ENCODE peak calls at places on chromosome 6, in six cellular contexts. One of them, this sample, is unnamed.

GRCh38 chr6:136226027-136226673 is 24.0 kb downstream of the MTFR2 start:
- DNase-seq in IMR-90: peak; percentile 67
- DNase-seq in H9: peak; percentile 36
- DNase-seq in mesendoderm: peak; percentile 45
- DNase-seq in neuronal stem cell: peak; percentile 42
- DNase-seq in H1: no peak
- DNase-seq in this sample: peak; percentile 70

GRCh38 chr6:16228709-16229665 is 9.4 kb upstream of the GMPR start:
- DNase-seq in IMR-90: no peak
- DNase-seq in H9: no peak
- DNase-seq in mesendoderm: peak; percentile 29
- DNase-seq in neuronal stem cell: no peak
- DNase-seq in H1: no peak
- DNase-seq in this sample: no peak

GRCh38 chr6:135667694-135668455 is 170.3 kb upstream of the AHI1 start:
- DNase-seq in IMR-90: peak; percentile 59
- DNase-seq in H9: peak; percentile 52
- DNase-seq in mesendoderm: peak; percentile 76
- DNase-seq in neuronal stem cell: no peak
- DNase-seq in H1: no peak
- DNase-seq in this sample: peak; percentile 64

GRCh38 chr6:168968228-168968627 is 285.4 kb downstream of the THBS2 start:
- DNase-seq in IMR-90: peak; percentile 53
- DNase-seq in H9: no peak
- DNase-seq in mesendoderm: peak; percentile 81
- DNase-seq in neuronal stem cell: no peak
- DNase-seq in H1: no peak
- DNase-seq in this sample: peak; percentile 10

GRCh38 chr6:94065707-94066337 is 646.5 kb upstream of the EPHA7 start:
- DNase-seq in IMR-90: no peak
- DNase-seq in H9: no peak
- DNase-seq in mesendoderm: no peak
- DNase-seq in neuronal stem cell: no peak
- DNase-seq in H1: no peak
- DNase-seq in this sample: no peak

GRCh38 chr6:453152-453551 is 61.6 kb downstream of the IRF4 start:
- DNase-seq in IMR-90: no peak
- DNase-seq in H9: peak; percentile 29
- DNase-seq in mesendoderm: no peak
- DNase-seq in neuronal stem cell: no peak
- DNase-seq in H1: no peak
- DNase-seq in this sample: no peak

GRCh38 chr6:16949696-16950095 is 152.2 kb upstream of the STMND1 start:
- DNase-seq in IMR-90: no peak
- DNase-seq in H9: no peak
- DNase-seq in mesendoderm: no peak
- DNase-seq in neuronal stem cell: no peak
- DNase-seq in H1: no peak
- DNase-seq in this sample: no peak

GRCh38 chr6:20709451-20709850 is 175.2 kb downstream of the CDKAL1 start:
- DNase-seq in IMR-90: no peak
- DNase-seq in H9: no peak
- DNase-seq in mesendoderm: no peak
- DNase-seq in neuronal stem cell: no peak
- DNase-seq in H1: no peak
- DNase-seq in this sample: no peak

DNA sequence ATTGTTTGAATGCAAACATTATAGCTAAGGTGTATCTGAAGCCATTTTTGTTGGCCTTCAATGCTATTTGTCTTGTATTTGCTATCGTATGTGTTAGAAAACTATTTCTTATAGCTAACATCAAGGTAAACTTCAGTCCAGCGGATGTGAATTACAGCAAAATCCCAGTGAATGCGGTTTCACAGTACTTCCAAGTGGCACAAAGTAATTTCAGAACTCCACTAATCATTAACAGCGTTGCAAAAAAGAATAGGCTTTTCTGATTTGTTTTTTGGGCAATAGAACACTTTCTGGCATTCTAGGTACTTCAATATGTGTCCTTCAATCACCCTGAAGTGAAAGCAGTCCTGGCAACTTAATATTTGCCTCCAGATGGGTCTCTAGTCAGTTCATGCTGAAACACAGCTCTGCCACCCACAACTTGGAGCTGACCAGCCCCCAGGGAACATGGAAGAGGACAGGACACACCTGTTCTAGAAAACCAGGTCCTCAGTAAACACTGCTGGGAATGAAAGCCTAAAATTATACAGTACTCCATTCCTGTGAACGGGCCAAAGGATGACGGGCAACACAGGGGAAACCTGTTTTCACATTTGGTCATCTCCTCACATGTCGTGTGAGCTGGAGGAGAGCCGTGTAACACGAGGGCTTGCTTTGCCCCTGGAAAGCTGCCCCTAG is 9.7 kb upstream of the MRPS10 start:
- DNase-seq in IMR-90: no peak
- DNase-seq in H9: no peak
- DNase-seq in mesendoderm: no peak
- DNase-seq in neuronal stem cell: no peak
- DNase-seq in H1: no peak
- DNase-seq in this sample: no peak
- H3K9ac ChIP-seq in IMR-90: no peak overlapping the region
- H3K9ac ChIP-seq in H9: no peak overlapping the region
- H3K9ac ChIP-seq in mesendoderm: no peak overlapping the region
- H3K9ac ChIP-seq in neuronal stem cell: no peak overlapping the region
- H3K9ac ChIP-seq in H1: no peak overlapping the region
- H3K9ac ChIP-seq in this sample: peak overlapping the region; percentile 68

GRCh38 chr6:166620478-166621113 is 6.5 kb downstream of the RPS6KA2 start:
- DNase-seq in IMR-90: no peak
- DNase-seq in H9: no peak
- DNase-seq in mesendoderm: no peak
- DNase-seq in neuronal stem cell: no peak
- DNase-seq in H1: no peak
- DNase-seq in this sample: no peak
- H3K4ac ChIP-seq in IMR-90: peak overlapping the region; percentile 74
- H3K4ac ChIP-seq in H9: no peak overlapping the region
- H3K4ac ChIP-seq in mesendoderm: no peak overlapping the region
- H3K4ac ChIP-seq in neuronal stem cell: no peak overlapping the region
- H3K4ac ChIP-seq in H1: no peak overlapping the region
- H3K4ac ChIP-seq in this sample: no peak overlapping the region

DNA sequence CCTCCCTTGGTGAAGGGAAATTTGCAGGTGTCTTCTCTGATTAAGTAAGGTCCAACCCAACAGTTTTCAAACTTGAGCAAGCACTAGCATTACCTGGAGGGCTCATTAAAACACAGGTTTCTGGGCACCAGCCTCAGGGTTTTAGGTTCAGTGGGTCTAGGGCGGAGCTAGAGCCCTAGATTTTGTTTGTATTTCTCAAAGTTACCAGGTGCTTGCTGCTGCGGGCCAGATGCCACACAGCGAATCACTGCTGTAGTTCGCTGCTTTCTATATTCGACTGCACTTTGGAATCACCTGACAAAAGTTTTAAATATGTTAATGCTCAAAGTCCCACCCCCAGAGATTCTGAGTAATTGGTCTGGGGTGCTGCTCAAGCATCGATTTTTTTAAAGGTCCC is 838 bp downstream of the COL21A1 start:
- DNase-seq in IMR-90: no peak
- DNase-seq in H9: peak; percentile 41
- DNase-seq in mesendoderm: peak; percentile 22
- DNase-seq in neuronal stem cell: no peak
- DNase-seq in H1: peak; percentile 7
- DNase-seq in this sample: no peak
- H3K9ac ChIP-seq in IMR-90: no peak overlapping the region
- H3K9ac ChIP-seq in H9: peak overlapping the region; percentile 21
- H3K9ac ChIP-seq in mesendoderm: no peak overlapping the region
- H3K9ac ChIP-seq in neuronal stem cell: no peak overlapping the region
- H3K9ac ChIP-seq in H1: no peak overlapping the region
- H3K9ac ChIP-seq in this sample: peak overlapping the region; percentile 78

DNA sequence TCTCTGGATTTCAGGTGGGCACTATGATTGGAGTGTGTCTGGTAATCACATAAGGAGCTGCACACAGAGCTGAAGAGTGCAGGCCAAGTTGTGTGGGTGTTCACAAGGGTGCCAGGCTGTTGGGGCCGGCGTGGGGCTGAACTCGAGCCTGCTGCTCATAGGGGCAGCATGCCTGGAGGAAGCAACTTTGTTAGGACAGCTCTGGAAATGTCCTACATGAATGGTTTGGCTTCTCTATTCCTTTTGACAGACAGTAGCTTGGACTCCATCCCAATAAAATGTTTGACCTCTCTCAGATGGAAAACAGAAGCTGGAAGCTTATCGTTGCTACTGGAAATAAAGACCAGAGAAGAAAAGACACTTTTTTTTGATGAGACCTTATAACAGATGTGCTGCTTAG is 80.5 kb upstream of the EEF1E1 start:
- DNase-seq in IMR-90: no peak
- DNase-seq in H9: no peak
- DNase-seq in mesendoderm: no peak
- DNase-seq in neuronal stem cell: no peak
- DNase-seq in H1: no peak
- DNase-seq in this sample: no peak
- H3K4ac ChIP-seq in IMR-90: no peak overlapping the region
- H3K4ac ChIP-seq in H9: no peak overlapping the region
- H3K4ac ChIP-seq in mesendoderm: no peak overlapping the region
- H3K4ac ChIP-seq in neuronal stem cell: no peak overlapping the region
- H3K4ac ChIP-seq in H1: no peak overlapping the region
- H3K4ac ChIP-seq in this sample: no peak overlapping the region

GRCh38 chr6:45757443-45758121 is 258.1 kb downstream of the CLIC5 start:
- DNase-seq in IMR-90: no peak
- DNase-seq in H9: no peak
- DNase-seq in mesendoderm: no peak
- DNase-seq in neuronal stem cell: no peak
- DNase-seq in H1: no peak
- DNase-seq in this sample: no peak
- H3K9ac ChIP-seq in IMR-90: no peak overlapping the region
- H3K9ac ChIP-seq in H9: no peak overlapping the region
- H3K9ac ChIP-seq in mesendoderm: no peak overlapping the region
- H3K9ac ChIP-seq in neuronal stem cell: no peak overlapping the region
- H3K9ac ChIP-seq in H1: no peak overlapping the region
- H3K9ac ChIP-seq in this sample: peak overlapping the region; percentile 55

GRCh38 chr6:104952911-104953409 is 3.9 kb upstream of the LIN28B start:
- DNase-seq in IMR-90: no peak
- DNase-seq in H9: peak; percentile 77
- DNase-seq in mesendoderm: peak; percentile 95
- DNase-seq in neuronal stem cell: peak; percentile 58
- DNase-seq in H1: no peak
- DNase-seq in this sample: peak; percentile 59
- H3K4ac ChIP-seq in IMR-90: no peak overlapping the region
- H3K4ac ChIP-seq in H9: peak overlapping the region; percentile 99
- H3K4ac ChIP-seq in mesendoderm: no peak overlapping the region
- H3K4ac ChIP-seq in neuronal stem cell: no peak overlapping the region
- H3K4ac ChIP-seq in H1: peak overlapping the region; percentile 4
- H3K4ac ChIP-seq in this sample: no peak overlapping the region

GRCh38 chr6:126181173-126181741 is 158.7 kb upstream of the CENPW start:
- DNase-seq in IMR-90: no peak
- DNase-seq in H9: no peak
- DNase-seq in mesendoderm: peak; percentile 86
- DNase-seq in neuronal stem cell: no peak
- DNase-seq in H1: peak; percentile 15
- DNase-seq in this sample: no peak

GRCh38 chr6:126182650-126183311 is 157.1 kb upstream of the CENPW start:
- DNase-seq in IMR-90: no peak
- DNase-seq in H9: no peak
- DNase-seq in mesendoderm: no peak
- DNase-seq in neuronal stem cell: no peak
- DNase-seq in H1: no peak
- DNase-seq in this sample: no peak

GRCh38 chr6:126176266-126176665 is 163.6 kb upstream of the CENPW start:
- DNase-seq in IMR-90: peak; percentile 14
- DNase-seq in H9: no peak
- DNase-seq in mesendoderm: peak; percentile 31
- DNase-seq in neuronal stem cell: no peak
- DNase-seq in H1: no peak
- DNase-seq in this sample: peak; percentile 20

GRCh38 chr6:126181890-126182289 is 158.0 kb upstream of the CENPW start:
- DNase-seq in IMR-90: no peak
- DNase-seq in H9: no peak
- DNase-seq in mesendoderm: no peak
- DNase-seq in neuronal stem cell: no peak
- DNase-seq in H1: no peak
- DNase-seq in this sample: no peak

DNA sequence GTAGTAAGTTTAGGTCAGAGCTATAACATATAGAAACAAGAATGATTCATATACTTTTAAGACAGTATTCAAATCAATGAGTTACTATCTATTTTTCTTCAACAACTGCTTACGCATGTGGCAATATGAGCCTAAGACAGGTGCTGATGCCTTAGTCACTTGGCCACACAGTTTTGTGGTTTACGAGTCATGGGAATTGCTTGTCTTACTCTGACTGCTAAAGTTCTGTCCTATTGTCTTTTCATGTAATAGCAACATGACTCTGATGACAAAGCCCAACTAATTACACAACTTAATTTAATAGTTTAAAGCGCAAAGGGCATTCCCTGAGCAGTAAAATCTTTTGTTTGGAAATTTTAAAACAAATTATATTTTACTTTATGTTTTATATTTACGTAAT is 159.3 kb upstream of the CENPW start:
- DNase-seq in IMR-90: peak; percentile 96
- DNase-seq in H9: no peak
- DNase-seq in mesendoderm: peak; percentile 49
- DNase-seq in neuronal stem cell: no peak
- DNase-seq in H1: no peak
- DNase-seq in this sample: peak; percentile 74
- H3K9ac ChIP-seq in IMR-90: no peak overlapping the region
- H3K9ac ChIP-seq in H9: no peak overlapping the region
- H3K9ac ChIP-seq in mesendoderm: no peak overlapping the region
- H3K9ac ChIP-seq in neuronal stem cell: no peak overlapping the region
- H3K9ac ChIP-seq in H1: no peak overlapping the region
- H3K9ac ChIP-seq in this sample: peak overlapping the region; percentile 3

DNA sequence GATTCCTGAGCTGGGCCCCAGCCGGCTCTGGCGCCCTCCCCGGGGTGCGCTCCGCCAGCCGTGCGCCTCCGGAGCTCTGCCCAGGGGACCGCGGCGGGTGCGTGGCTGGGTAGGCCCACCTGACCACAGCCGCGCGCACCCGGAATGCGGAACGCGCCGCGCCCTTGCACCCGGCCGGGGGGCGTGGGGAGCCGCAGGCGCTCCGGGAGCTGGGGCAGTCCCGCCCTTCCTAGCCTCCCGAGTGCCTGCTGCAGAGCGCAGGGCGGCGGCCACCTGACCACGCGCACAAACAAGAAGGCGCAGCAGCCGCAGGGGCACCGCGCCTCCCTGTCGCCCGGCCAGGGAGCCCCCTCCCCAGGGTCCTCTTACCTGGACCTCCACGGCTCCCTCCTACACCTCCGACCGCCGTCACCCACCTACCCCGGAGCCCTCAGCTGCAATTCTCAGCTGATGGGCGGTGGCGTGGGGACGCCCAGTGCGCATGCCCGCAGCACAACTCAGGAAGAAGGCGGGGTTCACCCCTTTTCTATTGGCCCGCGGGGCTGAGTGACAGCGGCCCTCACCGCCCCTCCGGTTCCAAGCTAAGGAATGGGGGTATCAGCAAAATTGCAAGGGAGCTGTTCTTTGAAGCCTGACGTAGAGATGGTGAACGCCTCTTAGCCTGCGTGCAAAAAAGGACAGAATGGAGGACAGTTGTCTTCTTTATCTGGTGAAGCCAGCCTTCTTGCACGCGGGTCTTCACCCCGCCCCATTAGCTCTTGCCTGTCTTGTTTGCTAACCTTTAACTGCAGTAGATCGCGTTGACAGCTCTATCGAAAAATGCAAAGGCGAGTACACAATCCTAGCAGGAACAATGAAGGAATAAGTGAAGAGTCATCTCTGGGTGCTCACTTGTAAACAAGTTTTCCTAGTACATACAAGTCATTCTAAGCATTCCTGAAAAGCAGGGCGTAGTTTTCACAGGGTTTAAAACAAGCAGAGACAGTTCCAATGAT is at the start of gene STX7:
- DNase-seq in IMR-90: peak; percentile 81
- DNase-seq in H9: peak; percentile 92
- DNase-seq in mesendoderm: peak; percentile 91
- DNase-seq in neuronal stem cell: peak; percentile 84
- DNase-seq in H1: peak; percentile 61
- DNase-seq in this sample: peak; percentile 93
- H3K4ac ChIP-seq in IMR-90: peak within 1 kb of the TSS; percentile 55
- H3K4ac ChIP-seq in H9: no peak within 1 kb of the TSS
- H3K4ac ChIP-seq in mesendoderm: no peak within 1 kb of the TSS
- H3K4ac ChIP-seq in neuronal stem cell: no peak within 1 kb of the TSS
- H3K4ac ChIP-seq in H1: peak within 1 kb of the TSS; percentile 70
- H3K4ac ChIP-seq in this sample: peak within 1 kb of the TSS; percentile 77

This sample was measured in mesenchymal stem cell.